ENCODE peak calls at places on chromosomes 13 and 19, in eight cellular contexts. H is mammary epithelial cell; F is Calu3; C is EL; A is mesendoderm; O is fibroblast of lung; K is stimulated activated naive B cell treated with anti-CD40 and anti-IgM and Interleukin-4, amounts not matched to agents 10 μg/mL and 1 μg/mL and 100 μg/mL, for 72 hours; U is NCI-H1417. T is an unnamed sample.

GRCh38 chr13:31054632-31055031 is 107.1 kb downstream of the HSPH1 start:
- DNase-seq in O (no peak), K (no peak), C (no peak), F (no peak), H (no peak), U (no peak), A (no peak), T (no peak)

GRCh38 chr19:53394522-53394973 is 401 bp upstream of the ZNF765 start:
- DNase-seq in K (no peak), H (no peak), A (peak), U (peak), O (no peak), C (peak), F (no peak), T (peak)

GRCh38 chr19:47186337-47187022 is 44.5 kb downstream of the BBC3 start:
- DNase-seq in F (no peak), K (peak), C (no peak), A (no peak), U (no peak), O (no peak), H (no peak), T (no peak)

GRCh38 chr13:98353750-98354149 is 176.7 kb upstream of the RNF113B start:
- DNase-seq in F (no peak), C (peak), O (no peak), K (no peak), U (no peak), A (no peak), H (no peak), T (no peak)

GRCh38 chr19:1715540-1715939 is 37.8 kb upstream of the ONECUT3 start:
- DNase-seq in O (no peak), K (no peak), A (no peak), F (no peak), H (no peak), U (no peak), C (no peak), T (no peak)

GRCh38 chr13:104389722-104390121 is 1323.5 kb upstream of the SLC10A2 start:
- DNase-seq in C (no peak), F (no peak), H (no peak), U (no peak), A (no peak), K (no peak), O (no peak), T (no peak)

GRCh38 chr19:3969435-3970312 is 1.2 kb downstream of the DAPK3 start:
- DNase-seq in A (peak), C (peak), U (no peak), F (peak), K (no peak), H (peak), O (peak), T (peak)

GRCh38 chr19:38544569-38545315 is 73.0 kb downstream of the MAP4K1 start:
- DNase-seq in U (no peak), F (no peak), H (no peak), O (no peak), K (no peak), A (peak), C (peak), T (no peak)

GRCh38 chr19:33248553-33248953 is 22.9 kb upstream of the SLC7A10 start:
- DNase-seq in C (no peak), A (no peak), K (no peak), F (no peak), O (no peak), H (no peak), U (no peak), T (no peak)

GRCh38 chr13:85316501-85316900 is 482.7 kb downstream of the SLITRK6 start:
- DNase-seq in F (no peak), H (no peak), O (peak), U (no peak), K (no peak), C (no peak), A (no peak), T (no peak)

GRCh38 chr19:35127871-35128270 is 7.0 kb downstream of the LGI4 start:
- DNase-seq in H (peak), O (no peak), A (no peak), C (no peak), U (no peak), K (no peak), F (no peak), T (no peak)

GRCh38 chr19:10736189-10736588 is 18.3 kb downstream of the DNM2 start:
- DNase-seq in O (no peak), H (no peak), A (no peak), U (no peak), F (no peak), C (no peak), K (no peak), T (no peak)

GRCh38 chr19:33755314-33756020 is 41.2 kb upstream of the KCTD15 start:
- DNase-seq in H (no peak), A (no peak), U (peak), F (no peak), K (no peak), C (no peak), O (no peak), T (no peak)

GRCh38 chr13:41842029-41842428 is 118.9 kb downstream of the VWA8 start:
- DNase-seq in U (no peak), F (no peak), A (no peak), K (no peak), O (peak), H (no peak), C (peak), T (no peak)

GRCh38 chr19:14147797-14148605 is 11.6 kb upstream of the ASF1B start:
- DNase-seq in A (peak), F (peak), H (peak), U (peak), O (peak), C (peak), K (peak), T (peak)

GRCh38 chr19:19663292-19664120 is at the start of gene ATP13A1:
- DNase-seq in K (peak), C (peak), A (peak), F (peak), U (peak), H (peak), O (peak), T (peak)

GRCh38 chr19:13530720-13531119 is 24.4 kb upstream of the CACNA1A start:
- DNase-seq in H (no peak), A (no peak), U (peak), K (no peak), C (no peak), O (no peak), F (no peak), T (no peak)

GRCh38 chr19:31312004-31312403 is 37.2 kb downstream of the TSHZ3 start:
- DNase-seq in C (peak), A (no peak), K (peak), F (no peak), H (peak), U (no peak), O (peak), T (no peak)

GRCh38 chr19:40622773-40623075 is 21.6 kb downstream of the LTBP4 start:
- DNase-seq in K (no peak), A (no peak), F (no peak), H (no peak), O (no peak), U (no peak), C (no peak), T (no peak)

GRCh38 chr13:50107205-50107604 is 92.0 kb downstream of the KCNRG start:
- DNase-seq in A (no peak), K (no peak), O (peak), C (no peak), F (no peak), H (no peak), U (no peak), T (no peak)

GRCh38 chr19:3580156-3580955 is 4.9 kb upstream of the GIPC3 start:
- DNase-seq in K (no peak), O (peak), F (no peak), U (no peak), A (no peak), H (peak), C (peak), T (no peak)

GRCh38 chr13:114142640-114143490 is 10.4 kb upstream of the RASA3 start:
- DNase-seq in O (peak), K (no peak), H (no peak), A (no peak), C (no peak), F (no peak), U (peak), T (peak)

GRCh38 chr13:59300347-59301165 is 863.2 kb downstream of the DIAPH3 start:
- DNase-seq in F (no peak), O (no peak), A (no peak), U (no peak), K (no peak), C (no peak), H (no peak), T (no peak)

GRCh38 chr13:91211548-91211947 is 135.9 kb upstream of the MIR17HG start:
- DNase-seq in H (no peak), C (no peak), A (peak), O (no peak), U (no peak), F (no peak), K (no peak), T (no peak)

GRCh38 chr19:44024900-44025216 is 321 bp upstream of the ZNF222 start:
- DNase-seq in K (no peak), C (no peak), O (no peak), F (no peak), A (no peak), U (no peak), H (no peak), T (no peak)

GRCh38 chr13:36431204-36432105 is 840 bp upstream of the CCNA1 start:
- DNase-seq in U (no peak), C (no peak), H (peak), K (peak), O (no peak), F (no peak), A (peak), T (no peak)

GRCh38 chr13:113971471-113972231 is 2.2 kb downstream of the C13orf46 start:
- DNase-seq in F (no peak), H (no peak), K (no peak), U (no peak), C (no peak), O (no peak), A (no peak), T (no peak)